ENCODE peak calls at places on chromosomes 2 and 18, in eight cellular contexts. Y is stimulated activated CD4-positive, alpha-beta T cell treated with anti-CD3 and anti-CD28 coated beads, Interleukin-4, amount 100 ng/mL, for 48 hours; K is substantia nigra; G is left colon; W is endothelial cell of umbilical vein; F is NAMALWA; A is endodermal cell; J is right lobe of liver. H is an unnamed sample.

GRCh38 chr18:58223717-58224424 is 179.8 kb downstream of the NEDD4L start:
- DNase-seq in K (no peak), F (no peak), G (peak; percentile 49), A (no peak), Y (no peak), J (peak; percentile 89), W (peak; percentile 98), H (peak; percentile 96)

GRCh38 chr2:98912957-98913915 is 22.8 kb downstream of the CRACDL start:
- DNase-seq in F (no peak), Y (no peak), A (peak; percentile 40), K (no peak), W (no peak), J (peak; percentile 35), G (no peak), H (peak; percentile 89)

GRCh38 chr18:43563780-43564179 is 286.5 kb upstream of the SYT4 start:
- DNase-seq in K (no peak), Y (no peak), W (peak; percentile 48), F (peak; percentile 49), G (no peak), J (no peak), A (peak; percentile 63), H (peak; percentile 56)

GRCh38 chr2:229486673-229487072 is 215.6 kb upstream of the PID1 start:
- DNase-seq in A (peak; percentile 69), G (no peak), Y (no peak), K (no peak), F (no peak), W (no peak), J (no peak), H (no peak)

GRCh38 chr18:9287037-9287436 is 47.5 kb upstream of the TWSG1 start:
- DNase-seq in A (no peak), J (no peak), K (no peak), G (no peak), W (no peak), Y (no peak), F (no peak), H (peak; percentile 43)

GRCh38 chr18:48902023-48902855 is 48.5 kb downstream of the SMAD7 start:
- DNase-seq in K (peak; percentile 17), A (peak; percentile 39), J (peak; percentile 72), G (peak; percentile 81), Y (no peak), W (peak; percentile 96), F (no peak), H (peak; percentile 90)

GRCh38 chr2:100563407-100564247 is 834 bp downstream of the PDCL3 start:
- DNase-seq in G (peak; percentile 20), K (no peak), F (no peak), Y (no peak), A (peak; percentile 41), J (no peak), W (no peak), H (peak; percentile 5)

GRCh38 chr2:62469114-62469513 is 36.9 kb downstream of the TMEM17 start:
- DNase-seq in K (no peak), G (no peak), J (no peak), F (no peak), W (no peak), A (no peak), Y (no peak), H (no peak)

GRCh38 chr18:62183578-62184195 is 3.2 kb downstream of the PIGN start:
- DNase-seq in G (peak; percentile 25), K (no peak), Y (no peak), A (peak; percentile 49), W (peak; percentile 79), J (no peak), F (peak; percentile 79), H (peak; percentile 66)

GRCh38 chr2:223058952-223059716 is 7.1 kb downstream of the KCNE4 start:
- DNase-seq in G (peak; percentile 68), F (no peak), Y (no peak), J (no peak), W (peak; percentile 67), K (no peak), A (no peak), H (peak; percentile 7)

GRCh38 chr2:10120938-10121574 is 1.5 kb upstream of the RRM2 start:
- DNase-seq in G (no peak), F (peak; percentile 83), Y (no peak), W (no peak), J (no peak), A (no peak), K (no peak), H (peak; percentile 67)

GRCh38 chr18:75211721-75212625 is 1.4 kb downstream of the TSHZ1 start:
- DNase-seq in G (peak; percentile 54), F (peak; percentile 9), A (peak; percentile 86), J (peak; percentile 61), K (no peak), W (peak; percentile 56), Y (peak; percentile 14), H (peak; percentile 33)

GRCh38 chr2:172372436-172372835 is 55.0 kb upstream of the ITGA6 start:
- DNase-seq in W (no peak), K (no peak), F (no peak), G (no peak), A (no peak), Y (no peak), J (no peak), H (peak; percentile 25)

GRCh38 chr2:235740821-235741220 is 247.0 kb downstream of the AGAP1 start:
- DNase-seq in G (peak; percentile 28), A (peak; percentile 83), W (no peak), J (no peak), K (no peak), Y (no peak), F (no peak), H (peak; percentile 45)

GRCh38 chr18:55665506-55665905 is 77.5 kb upstream of the TCF4 start:
- DNase-seq in A (no peak), W (no peak), Y (no peak), F (no peak), K (no peak), J (no peak), G (no peak), H (no peak)

GRCh38 chr2:129201636-129202035 is 777.8 kb upstream of the RAB6C start:
- DNase-seq in G (no peak), Y (no peak), J (no peak), F (no peak), W (no peak), A (no peak), K (no peak), H (no peak)

GRCh38 chr2:191915750-191916149 is 68.9 kb upstream of the CAVIN2 start:
- DNase-seq in K (no peak), F (no peak), Y (no peak), W (no peak), A (no peak), G (no peak), J (no peak), H (no peak)

GRCh38 chr2:6810961-6811360 is 54.7 kb downstream of the CMPK2 start:
- DNase-seq in J (no peak), A (no peak), G (no peak), Y (no peak), F (no peak), W (no peak), K (no peak), H (no peak)

GRCh38 chr2:168422584-168422983 is 33.5 kb upstream of the CERS6 start:
- DNase-seq in J (no peak), W (no peak), K (no peak), Y (no peak), G (no peak), A (no peak), F (no peak), H (no peak)